ENCODE peak calls at places on chromosomes 12 and 14, in nine cellular contexts. One of them, this sample, is unnamed.

GRCh38 chr12:108567388-108567787 is 5.0 kb downstream of the ISCU start:
- DNase-seq in MCF 10A: no peak
- DNase-seq in amniotic stem cell: no peak
- DNase-seq in GM19239: no peak
- DNase-seq in stimulated activated CD8-positive, alpha-beta memory T cell treated with anti-CD3 and anti-CD28 coated beads, Interleukin-2, amount 100 ng/mL, for 48 hours: no peak
- DNase-seq in head of caudate nucleus: no peak
- DNase-seq in Calu3: no peak
- DNase-seq in left cardiac atrium: no peak
- DNase-seq in AG08396: no peak
- DNase-seq in this sample: no peak

GRCh38 chr14:95140060-95140858 is 17.1 kb downstream of the DICER1 start:
- DNase-seq in MCF 10A: peak
- DNase-seq in amniotic stem cell: no peak
- DNase-seq in GM19239: no peak
- DNase-seq in stimulated activated CD8-positive, alpha-beta memory T cell treated with anti-CD3 and anti-CD28 coated beads, Interleukin-2, amount 100 ng/mL, for 48 hours: no peak
- DNase-seq in head of caudate nucleus: no peak
- DNase-seq in Calu3: no peak
- DNase-seq in left cardiac atrium: no peak
- DNase-seq in AG08396: no peak
- DNase-seq in this sample: no peak

GRCh38 chr12:93358058-93358457 is 19.7 kb upstream of the NUDT4 start:
- DNase-seq in MCF 10A: no peak
- DNase-seq in amniotic stem cell: no peak
- DNase-seq in GM19239: no peak
- DNase-seq in stimulated activated CD8-positive, alpha-beta memory T cell treated with anti-CD3 and anti-CD28 coated beads, Interleukin-2, amount 100 ng/mL, for 48 hours: no peak
- DNase-seq in head of caudate nucleus: no peak
- DNase-seq in Calu3: no peak
- DNase-seq in left cardiac atrium: no peak
- DNase-seq in AG08396: no peak
- DNase-seq in this sample: peak

GRCh38 chr14:54566410-54567223 is at the start of gene SAMD4A:
- DNase-seq in MCF 10A: peak
- DNase-seq in amniotic stem cell: peak
- DNase-seq in GM19239: peak
- DNase-seq in stimulated activated CD8-positive, alpha-beta memory T cell treated with anti-CD3 and anti-CD28 coated beads, Interleukin-2, amount 100 ng/mL, for 48 hours: peak
- DNase-seq in head of caudate nucleus: peak
- DNase-seq in Calu3: peak
- DNase-seq in left cardiac atrium: peak
- DNase-seq in AG08396: peak
- DNase-seq in this sample: peak

GRCh38 chr14:90495357-90496276 is 98.8 kb downstream of the CALM1 start:
- DNase-seq in MCF 10A: peak
- DNase-seq in amniotic stem cell: peak
- DNase-seq in GM19239: peak
- DNase-seq in stimulated activated CD8-positive, alpha-beta memory T cell treated with anti-CD3 and anti-CD28 coated beads, Interleukin-2, amount 100 ng/mL, for 48 hours: peak
- DNase-seq in head of caudate nucleus: no peak
- DNase-seq in Calu3: peak
- DNase-seq in left cardiac atrium: peak
- DNase-seq in AG08396: peak
- DNase-seq in this sample: peak

GRCh38 chr14:74910556-74910955 is 12.5 kb downstream of the RPS6KL1 start:
- DNase-seq in MCF 10A: no peak
- DNase-seq in amniotic stem cell: no peak
- DNase-seq in GM19239: no peak
- DNase-seq in stimulated activated CD8-positive, alpha-beta memory T cell treated with anti-CD3 and anti-CD28 coated beads, Interleukin-2, amount 100 ng/mL, for 48 hours: no peak
- DNase-seq in head of caudate nucleus: no peak
- DNase-seq in Calu3: no peak
- DNase-seq in left cardiac atrium: no peak
- DNase-seq in AG08396: no peak
- DNase-seq in this sample: no peak

GRCh38 chr12:39872425-39872824 is 233.5 kb downstream of the SLC2A13 start:
- DNase-seq in MCF 10A: no peak
- DNase-seq in amniotic stem cell: no peak
- DNase-seq in GM19239: no peak
- DNase-seq in stimulated activated CD8-positive, alpha-beta memory T cell treated with anti-CD3 and anti-CD28 coated beads, Interleukin-2, amount 100 ng/mL, for 48 hours: no peak
- DNase-seq in head of caudate nucleus: no peak
- DNase-seq in Calu3: no peak
- DNase-seq in left cardiac atrium: no peak
- DNase-seq in AG08396: no peak
- DNase-seq in this sample: no peak

GRCh38 chr12:79374543-79374942 is 316.2 kb downstream of the PAWR start:
- DNase-seq in MCF 10A: no peak
- DNase-seq in amniotic stem cell: no peak
- DNase-seq in GM19239: no peak
- DNase-seq in stimulated activated CD8-positive, alpha-beta memory T cell treated with anti-CD3 and anti-CD28 coated beads, Interleukin-2, amount 100 ng/mL, for 48 hours: no peak
- DNase-seq in head of caudate nucleus: no peak
- DNase-seq in Calu3: no peak
- DNase-seq in left cardiac atrium: no peak
- DNase-seq in AG08396: no peak
- DNase-seq in this sample: no peak

GRCh38 chr12:18864900-18865561 is 127.1 kb downstream of the CAPZA3 start:
- DNase-seq in MCF 10A: peak
- DNase-seq in amniotic stem cell: no peak
- DNase-seq in GM19239: no peak
- DNase-seq in stimulated activated CD8-positive, alpha-beta memory T cell treated with anti-CD3 and anti-CD28 coated beads, Interleukin-2, amount 100 ng/mL, for 48 hours: no peak
- DNase-seq in head of caudate nucleus: no peak
- DNase-seq in Calu3: peak
- DNase-seq in left cardiac atrium: no peak
- DNase-seq in AG08396: peak
- DNase-seq in this sample: peak

GRCh38 chr14:89121961-89122675 is 294.9 kb downstream of the FOXN3 start:
- DNase-seq in MCF 10A: no peak
- DNase-seq in amniotic stem cell: no peak
- DNase-seq in GM19239: no peak
- DNase-seq in stimulated activated CD8-positive, alpha-beta memory T cell treated with anti-CD3 and anti-CD28 coated beads, Interleukin-2, amount 100 ng/mL, for 48 hours: no peak
- DNase-seq in head of caudate nucleus: no peak
- DNase-seq in Calu3: no peak
- DNase-seq in left cardiac atrium: no peak
- DNase-seq in AG08396: no peak
- DNase-seq in this sample: no peak

GRCh38 chr14:54882521-54882920 is 20.1 kb downstream of the GCH1 start:
- DNase-seq in MCF 10A: no peak
- DNase-seq in amniotic stem cell: no peak
- DNase-seq in GM19239: no peak
- DNase-seq in stimulated activated CD8-positive, alpha-beta memory T cell treated with anti-CD3 and anti-CD28 coated beads, Interleukin-2, amount 100 ng/mL, for 48 hours: no peak
- DNase-seq in head of caudate nucleus: no peak
- DNase-seq in Calu3: no peak
- DNase-seq in left cardiac atrium: no peak
- DNase-seq in AG08396: no peak
- DNase-seq in this sample: no peak

GRCh38 chr14:22178330-22178981 is 410.6 kb downstream of the DAD1 start:
- DNase-seq in MCF 10A: no peak
- DNase-seq in amniotic stem cell: no peak
- DNase-seq in GM19239: no peak
- DNase-seq in stimulated activated CD8-positive, alpha-beta memory T cell treated with anti-CD3 and anti-CD28 coated beads, Interleukin-2, amount 100 ng/mL, for 48 hours: no peak
- DNase-seq in head of caudate nucleus: no peak
- DNase-seq in Calu3: no peak
- DNase-seq in left cardiac atrium: no peak
- DNase-seq in AG08396: no peak
- DNase-seq in this sample: no peak

GRCh38 chr12:5599378-5599777 is 167.5 kb downstream of the NTF3 start:
- DNase-seq in MCF 10A: no peak
- DNase-seq in amniotic stem cell: no peak
- DNase-seq in GM19239: no peak
- DNase-seq in stimulated activated CD8-positive, alpha-beta memory T cell treated with anti-CD3 and anti-CD28 coated beads, Interleukin-2, amount 100 ng/mL, for 48 hours: no peak
- DNase-seq in head of caudate nucleus: no peak
- DNase-seq in Calu3: no peak
- DNase-seq in left cardiac atrium: no peak
- DNase-seq in AG08396: no peak
- DNase-seq in this sample: no peak

GRCh38 chr14:69711065-69711464 is 55.9 kb upstream of the SRSF5 start:
- DNase-seq in MCF 10A: no peak
- DNase-seq in amniotic stem cell: no peak
- DNase-seq in GM19239: no peak
- DNase-seq in stimulated activated CD8-positive, alpha-beta memory T cell treated with anti-CD3 and anti-CD28 coated beads, Interleukin-2, amount 100 ng/mL, for 48 hours: no peak
- DNase-seq in head of caudate nucleus: no peak
- DNase-seq in Calu3: no peak
- DNase-seq in left cardiac atrium: peak
- DNase-seq in AG08396: no peak
- DNase-seq in this sample: no peak

GRCh38 chr12:49341777-49342065 is 4.7 kb upstream of the C1QL4 start:
- DNase-seq in MCF 10A: no peak
- DNase-seq in amniotic stem cell: no peak
- DNase-seq in GM19239: no peak
- DNase-seq in stimulated activated CD8-positive, alpha-beta memory T cell treated with anti-CD3 and anti-CD28 coated beads, Interleukin-2, amount 100 ng/mL, for 48 hours: no peak
- DNase-seq in head of caudate nucleus: no peak
- DNase-seq in Calu3: no peak
- DNase-seq in left cardiac atrium: peak
- DNase-seq in AG08396: no peak
- DNase-seq in this sample: no peak

GRCh38 chr14:76446921-76447320 is 71.0 kb downstream of the ESRRB start:
- DNase-seq in MCF 10A: no peak
- DNase-seq in amniotic stem cell: no peak
- DNase-seq in GM19239: no peak
- DNase-seq in stimulated activated CD8-positive, alpha-beta memory T cell treated with anti-CD3 and anti-CD28 coated beads, Interleukin-2, amount 100 ng/mL, for 48 hours: no peak
- DNase-seq in head of caudate nucleus: no peak
- DNase-seq in Calu3: no peak
- DNase-seq in left cardiac atrium: no peak
- DNase-seq in AG08396: no peak
- DNase-seq in this sample: no peak

GRCh38 chr12:17691369-17691768 is 398.6 kb downstream of the RERGL start:
- DNase-seq in MCF 10A: no peak
- DNase-seq in amniotic stem cell: no peak
- DNase-seq in GM19239: no peak
- DNase-seq in stimulated activated CD8-positive, alpha-beta memory T cell treated with anti-CD3 and anti-CD28 coated beads, Interleukin-2, amount 100 ng/mL, for 48 hours: no peak
- DNase-seq in head of caudate nucleus: no peak
- DNase-seq in Calu3: no peak
- DNase-seq in left cardiac atrium: no peak
- DNase-seq in AG08396: no peak
- DNase-seq in this sample: no peak

GRCh38 chr14:80211143-80212024 is at the start of gene DIO2:
- DNase-seq in MCF 10A: no peak
- DNase-seq in amniotic stem cell: no peak
- DNase-seq in GM19239: no peak
- DNase-seq in stimulated activated CD8-positive, alpha-beta memory T cell treated with anti-CD3 and anti-CD28 coated beads, Interleukin-2, amount 100 ng/mL, for 48 hours: no peak
- DNase-seq in head of caudate nucleus: peak
- DNase-seq in Calu3: no peak
- DNase-seq in left cardiac atrium: peak
- DNase-seq in AG08396: peak
- DNase-seq in this sample: no peak

GRCh38 chr12:119069029-119069731 is 87.8 kb downstream of the SRRM4 start:
- DNase-seq in MCF 10A: no peak
- DNase-seq in amniotic stem cell: no peak
- DNase-seq in GM19239: no peak
- DNase-seq in stimulated activated CD8-positive, alpha-beta memory T cell treated with anti-CD3 and anti-CD28 coated beads, Interleukin-2, amount 100 ng/mL, for 48 hours: no peak
- DNase-seq in head of caudate nucleus: no peak
- DNase-seq in Calu3: no peak
- DNase-seq in left cardiac atrium: no peak
- DNase-seq in AG08396: no peak
- DNase-seq in this sample: no peak

GRCh38 chr12:58803893-58804292 is 116.4 kb downstream of the LRIG3 start:
- DNase-seq in MCF 10A: peak
- DNase-seq in amniotic stem cell: no peak
- DNase-seq in GM19239: no peak
- DNase-seq in stimulated activated CD8-positive, alpha-beta memory T cell treated with anti-CD3 and anti-CD28 coated beads, Interleukin-2, amount 100 ng/mL, for 48 hours: no peak
- DNase-seq in head of caudate nucleus: peak
- DNase-seq in Calu3: no peak
- DNase-seq in left cardiac atrium: no peak
- DNase-seq in AG08396: peak
- DNase-seq in this sample: no peak

GRCh38 chr12:47672068-47672467 is 33.8 kb downstream of the RPAP3 start:
- DNase-seq in MCF 10A: no peak
- DNase-seq in amniotic stem cell: no peak
- DNase-seq in GM19239: no peak
- DNase-seq in stimulated activated CD8-positive, alpha-beta memory T cell treated with anti-CD3 and anti-CD28 coated beads, Interleukin-2, amount 100 ng/mL, for 48 hours: no peak
- DNase-seq in head of caudate nucleus: no peak
- DNase-seq in Calu3: no peak
- DNase-seq in left cardiac atrium: no peak
- DNase-seq in AG08396: no peak
- DNase-seq in this sample: no peak

GRCh38 chr14:103593577-103593976 is 30.8 kb downstream of the COA8 start:
- DNase-seq in MCF 10A: no peak
- DNase-seq in amniotic stem cell: no peak
- DNase-seq in GM19239: peak
- DNase-seq in stimulated activated CD8-positive, alpha-beta memory T cell treated with anti-CD3 and anti-CD28 coated beads, Interleukin-2, amount 100 ng/mL, for 48 hours: no peak
- DNase-seq in head of caudate nucleus: peak
- DNase-seq in Calu3: no peak
- DNase-seq in left cardiac atrium: no peak
- DNase-seq in AG08396: no peak
- DNase-seq in this sample: no peak

GRCh38 chr14:55712505-55712904 is 132.5 kb downstream of the KTN1 start:
- DNase-seq in MCF 10A: no peak
- DNase-seq in amniotic stem cell: no peak
- DNase-seq in GM19239: no peak
- DNase-seq in stimulated activated CD8-positive, alpha-beta memory T cell treated with anti-CD3 and anti-CD28 coated beads, Interleukin-2, amount 100 ng/mL, for 48 hours: no peak
- DNase-seq in head of caudate nucleus: peak
- DNase-seq in Calu3: no peak
- DNase-seq in left cardiac atrium: no peak
- DNase-seq in AG08396: no peak
- DNase-seq in this sample: no peak

GRCh38 chr14:69484444-69485113 is at the start of gene PLEKHD1:
- DNase-seq in MCF 10A: no peak
- DNase-seq in amniotic stem cell: no peak
- DNase-seq in GM19239: no peak
- DNase-seq in stimulated activated CD8-positive, alpha-beta memory T cell treated with anti-CD3 and anti-CD28 coated beads, Interleukin-2, amount 100 ng/mL, for 48 hours: no peak
- DNase-seq in head of caudate nucleus: no peak
- DNase-seq in Calu3: peak
- DNase-seq in left cardiac atrium: no peak
- DNase-seq in AG08396: no peak
- DNase-seq in this sample: peak

GRCh38 chr12:15933751-15934150 is 22.6 kb downstream of the DERA start:
- DNase-seq in MCF 10A: no peak
- DNase-seq in amniotic stem cell: no peak
- DNase-seq in GM19239: no peak
- DNase-seq in stimulated activated CD8-positive, alpha-beta memory T cell treated with anti-CD3 and anti-CD28 coated beads, Interleukin-2, amount 100 ng/mL, for 48 hours: no peak
- DNase-seq in head of caudate nucleus: no peak
- DNase-seq in Calu3: no peak
- DNase-seq in left cardiac atrium: no peak
- DNase-seq in AG08396: no peak
- DNase-seq in this sample: no peak

GRCh38 chr12:125889742-125890141 is 824.5 kb downstream of the AACS start:
- DNase-seq in MCF 10A: no peak
- DNase-seq in amniotic stem cell: no peak
- DNase-seq in GM19239: no peak
- DNase-seq in stimulated activated CD8-positive, alpha-beta memory T cell treated with anti-CD3 and anti-CD28 coated beads, Interleukin-2, amount 100 ng/mL, for 48 hours: no peak
- DNase-seq in head of caudate nucleus: peak
- DNase-seq in Calu3: no peak
- DNase-seq in left cardiac atrium: no peak
- DNase-seq in AG08396: no peak
- DNase-seq in this sample: no peak

GRCh38 chr12:52488736-52489135 is 4.3 kb downstream of the KRT6A start:
- DNase-seq in MCF 10A: no peak
- DNase-seq in amniotic stem cell: no peak
- DNase-seq in GM19239: no peak
- DNase-seq in stimulated activated CD8-positive, alpha-beta memory T cell treated with anti-CD3 and anti-CD28 coated beads, Interleukin-2, amount 100 ng/mL, for 48 hours: no peak
- DNase-seq in head of caudate nucleus: no peak
- DNase-seq in Calu3: no peak
- DNase-seq in left cardiac atrium: no peak
- DNase-seq in AG08396: no peak
- DNase-seq in this sample: no peak

GRCh38 chr12:2101359-2101758 is 48.6 kb downstream of the CACNA1C start:
- DNase-seq in MCF 10A: no peak
- DNase-seq in amniotic stem cell: no peak
- DNase-seq in GM19239: no peak
- DNase-seq in stimulated activated CD8-positive, alpha-beta memory T cell treated with anti-CD3 and anti-CD28 coated beads, Interleukin-2, amount 100 ng/mL, for 48 hours: no peak
- DNase-seq in head of caudate nucleus: no peak
- DNase-seq in Calu3: no peak
- DNase-seq in left cardiac atrium: no peak
- DNase-seq in AG08396: no peak
- DNase-seq in this sample: no peak

GRCh38 chr12:65622056-65622455 is 202.2 kb upstream of the HMGA2 start:
- DNase-seq in MCF 10A: no peak
- DNase-seq in amniotic stem cell: no peak
- DNase-seq in GM19239: no peak
- DNase-seq in stimulated activated CD8-positive, alpha-beta memory T cell treated with anti-CD3 and anti-CD28 coated beads, Interleukin-2, amount 100 ng/mL, for 48 hours: no peak
- DNase-seq in head of caudate nucleus: no peak
- DNase-seq in Calu3: no peak
- DNase-seq in left cardiac atrium: no peak
- DNase-seq in AG08396: no peak
- DNase-seq in this sample: peak

GRCh38 chr12:10501031-10501430 is 4.7 kb upstream of the EIF2S3B start:
- DNase-seq in MCF 10A: peak
- DNase-seq in amniotic stem cell: no peak
- DNase-seq in GM19239: no peak
- DNase-seq in stimulated activated CD8-positive, alpha-beta memory T cell treated with anti-CD3 and anti-CD28 coated beads, Interleukin-2, amount 100 ng/mL, for 48 hours: no peak
- DNase-seq in head of caudate nucleus: no peak
- DNase-seq in Calu3: no peak
- DNase-seq in left cardiac atrium: no peak
- DNase-seq in AG08396: no peak
- DNase-seq in this sample: no peak